ENCODE peak calls at places on chromosomes 3 and 15, in eight cellular contexts. H, V, K, Z, G, C, L and B are unnamed samples. For H3K27me3, the result is how much of the 10 kb centered on the place peaks cover.

GRCh38 chr3:123410149-123410515 is 38.8 kb downstream of the ADCY5 start:
- DNase-seq in K (no peak), H (no peak), L (no peak), V (no peak), C (no peak), G (no peak), Z (no peak), B (no peak)

GRCh38 chr3:152026033-152026556 is 152.7 kb downstream of the SUCNR1 start:
- DNase-seq in K (peak), H (no peak), Z (no peak), L (no peak), G (peak), C (no peak), V (no peak), B (no peak)

GRCh38 chr3:149276621-149277020 is 55.0 kb upstream of the CP start:
- DNase-seq in H (no peak), K (no peak), C (no peak), G (no peak), Z (no peak), V (no peak), L (no peak), B (no peak)

GRCh38 chr3:190811775-190812480 is 50.6 kb downstream of the GMNC start:
- DNase-seq in H (peak), C (peak), K (peak), G (peak), Z (no peak), L (no peak), V (no peak), B (peak)

GRCh38 chr15:69735126-69735525 is 282.5 kb downstream of the RPLP1 start:
- DNase-seq in K (no peak), V (no peak), Z (no peak), L (peak), G (no peak), C (no peak), H (no peak), B (peak)

GRCh38 chr3:186821429-186822367 is 15.4 kb upstream of the RFC4 start:
- DNase-seq in G (no peak), Z (no peak), L (no peak), V (no peak), K (peak), C (peak), H (no peak), B (peak)

GRCh38 chr3:65928110-65928509 is 110.6 kb downstream of the MAGI1 start:
- DNase-seq in Z (no peak), V (no peak), L (no peak), H (no peak), G (no peak), K (no peak), C (peak), B (no peak)

GRCh38 chr3:120177907-120178306 is 83.7 kb upstream of the GSK3B start:
- DNase-seq in V (no peak), L (no peak), K (no peak), Z (no peak), G (no peak), C (no peak), H (peak), B (peak)

GRCh38 chr15:99449514-99449913 is 116.3 kb upstream of the MEF2A start:
- DNase-seq in G (no peak), Z (no peak), C (no peak), V (no peak), L (no peak), H (no peak), K (peak), B (no peak)

GRCh38 chr3:172726370-172726769 is 15.5 kb upstream of the NCEH1 start:
- DNase-seq in G (no peak), L (no peak), H (no peak), C (no peak), K (no peak), V (no peak), Z (no peak), B (no peak)

GRCh38 chr15:72671531-72671930 is 14.5 kb downstream of the HIGD2B start:
- DNase-seq in V (no peak), H (no peak), Z (no peak), G (no peak), C (no peak), L (no peak), K (no peak), B (peak)

GRCh38 chr15:72680931-72681330 is 5.1 kb downstream of the HIGD2B start:
- DNase-seq in C (no peak), G (no peak), L (no peak), H (no peak), Z (no peak), K (no peak), V (no peak), B (no peak)

GRCh38 chr15:72682772-72683171 is 3.2 kb downstream of the HIGD2B start:
- DNase-seq in K (no peak), C (no peak), Z (no peak), H (no peak), L (no peak), G (no peak), V (no peak), B (no peak)

GRCh38 chr15:72676838-72677237 is 9.1 kb downstream of the HIGD2B start:
- DNase-seq in Z (no peak), K (no peak), L (no peak), V (no peak), C (no peak), G (no peak), H (no peak), B (no peak)
- H3K27me3 ChIP-seq in Z (under half), K (under half), L (under half), V (under half), C (under half), G (under half), H (under half), B (under half)

DNA sequence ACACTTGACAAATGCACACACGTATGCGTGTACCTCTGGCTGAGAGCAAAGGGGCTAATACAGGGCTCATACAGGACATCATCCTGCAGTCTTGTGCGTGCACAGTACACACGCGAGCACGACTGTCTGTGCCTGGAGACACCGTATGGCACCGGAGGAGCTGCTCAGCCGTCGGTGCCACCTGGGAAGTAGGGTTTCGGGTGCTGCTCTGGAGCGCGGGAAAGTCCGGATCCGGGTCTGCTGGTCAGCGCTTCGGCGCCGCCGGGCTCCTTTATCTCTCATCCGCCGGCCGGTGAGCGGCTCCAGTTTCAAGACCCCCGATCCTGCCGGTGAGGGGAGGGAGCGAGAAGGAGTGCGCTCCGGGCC is 9.3 kb downstream of the FOXL2 start:
- DNase-seq in Z (no peak), G (no peak), C (no peak), H (no peak), L (no peak), V (no peak), K (no peak), B (no peak)
- H3K27me3 ChIP-seq in Z (half or more), G (half or more), C (under half), H (half or more), L (under half), V (half or more), K (under half), B (half or more)

GRCh38 chr15:66251790-66252355 is 1.7 kb downstream of the MEGF11 start:
- DNase-seq in C (no peak), G (no peak), H (peak), V (no peak), Z (no peak), L (no peak), K (no peak), B (peak)
- H3K27me3 ChIP-seq in C (under half), G (half or more), H (under half), V (half or more), Z (half or more), L (under half), K (under half), B (half or more)

DNA sequence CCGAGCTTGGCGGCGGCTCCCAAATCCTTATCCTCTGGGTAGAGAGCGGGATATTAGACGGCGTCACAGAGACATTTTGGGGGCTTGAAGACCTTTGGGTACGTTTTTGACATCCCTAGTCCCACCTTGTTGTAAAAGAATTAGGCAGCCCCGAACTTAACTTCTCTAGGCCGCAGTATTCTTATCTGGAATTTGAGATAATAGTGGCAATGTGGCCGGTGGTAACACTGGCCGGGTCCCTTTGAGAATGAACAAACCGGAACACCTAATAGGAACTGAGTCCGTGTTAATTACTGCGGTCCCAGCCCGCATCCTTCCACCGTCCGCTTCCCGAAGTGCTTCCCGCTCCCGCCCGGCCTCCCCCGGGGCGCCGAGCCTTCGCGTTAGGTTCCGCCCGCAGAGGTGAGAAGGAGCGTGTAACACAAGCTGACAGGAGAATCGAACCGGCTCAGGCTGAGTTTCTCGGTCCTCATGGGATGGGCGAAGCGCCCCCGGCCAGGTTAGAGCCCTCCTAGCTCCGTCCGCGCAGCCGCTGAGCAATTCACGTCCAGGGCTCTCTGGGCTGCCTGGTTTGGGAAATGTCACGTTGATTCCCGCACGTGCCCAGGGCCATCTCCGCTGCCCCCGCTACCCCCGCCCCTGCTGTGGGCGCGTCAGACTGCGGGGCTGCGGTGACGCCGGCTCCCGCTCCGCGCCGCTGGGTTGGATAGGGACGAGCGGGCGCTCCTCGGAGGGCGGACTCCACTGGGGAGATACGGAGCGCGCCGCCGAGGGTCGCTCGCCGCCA is 826 bp downstream of the CLDN11 start:
- DNase-seq in V (no peak), Z (no peak), C (no peak), H (peak), L (no peak), G (no peak), K (no peak), B (peak)
- H3K27me3 ChIP-seq in V (under half), Z (under half), C (under half), H (under half), L (under half), G (under half), K (under half), B (under half)

DNA sequence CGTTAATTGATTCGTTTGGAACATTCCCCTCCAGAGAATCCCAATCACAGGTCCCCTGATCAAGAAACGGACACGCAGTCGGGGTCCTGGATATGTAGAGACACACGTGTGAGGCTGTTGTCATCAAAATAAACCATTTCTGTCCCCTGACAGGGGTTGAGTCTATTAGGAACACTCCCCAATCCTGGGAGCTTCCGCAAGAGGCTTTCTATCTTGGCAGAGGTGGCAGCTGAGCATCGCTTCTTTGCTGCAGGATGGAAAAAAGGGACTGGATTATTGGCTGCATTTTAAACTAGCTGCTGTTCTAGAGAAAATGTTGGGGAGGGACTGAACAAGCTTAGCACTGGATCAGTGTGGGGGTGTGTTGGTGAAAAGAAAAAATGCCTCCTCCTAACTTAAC is 2.5 kb upstream of the CNTN4 start:
- DNase-seq in K (no peak), V (no peak), L (no peak), G (no peak), Z (no peak), H (no peak), C (no peak), B (peak)
- H3K27me3 ChIP-seq in K (under half), V (under half), L (under half), G (under half), Z (under half), H (under half), C (under half), B (half or more)

GRCh38 chr3:117793684-117794304 is 1084.2 kb downstream of the TUSC7 start:
- DNase-seq in H (no peak), V (no peak), Z (no peak), L (no peak), K (no peak), C (no peak), G (no peak), B (no peak)
- H3K27me3 ChIP-seq in H (under half), V (under half), Z (under half), L (under half), K (under half), C (under half), G (under half), B (under half)

GRCh38 chr3:150920236-150920635 is 15.0 kb upstream of the MINDY4B start:
- DNase-seq in G (no peak), Z (no peak), V (no peak), K (no peak), L (no peak), C (no peak), H (no peak), B (no peak)
- H3K27me3 ChIP-seq in G (under half), Z (under half), V (under half), K (under half), L (under half), C (under half), H (under half), B (under half)

GRCh38 chr3:72307438-72308105 is 522.6 kb upstream of the PROK2 start:
- DNase-seq in C (no peak), L (no peak), K (no peak), V (no peak), H (no peak), G (no peak), Z (no peak), B (no peak)
- H3K27me3 ChIP-seq in C (under half), L (under half), K (under half), V (under half), H (under half), G (under half), Z (under half), B (under half)

GRCh38 chr15:68431792-68432401 is at the start of gene ITGA11:
- DNase-seq in Z (peak), K (peak), G (no peak), H (peak), L (peak), C (peak), V (peak), B (peak)
- H3K27me3 ChIP-seq in Z (under half), K (under half), G (under half), H (under half), L (under half), C (under half), V (under half), B (half or more)

DNA sequence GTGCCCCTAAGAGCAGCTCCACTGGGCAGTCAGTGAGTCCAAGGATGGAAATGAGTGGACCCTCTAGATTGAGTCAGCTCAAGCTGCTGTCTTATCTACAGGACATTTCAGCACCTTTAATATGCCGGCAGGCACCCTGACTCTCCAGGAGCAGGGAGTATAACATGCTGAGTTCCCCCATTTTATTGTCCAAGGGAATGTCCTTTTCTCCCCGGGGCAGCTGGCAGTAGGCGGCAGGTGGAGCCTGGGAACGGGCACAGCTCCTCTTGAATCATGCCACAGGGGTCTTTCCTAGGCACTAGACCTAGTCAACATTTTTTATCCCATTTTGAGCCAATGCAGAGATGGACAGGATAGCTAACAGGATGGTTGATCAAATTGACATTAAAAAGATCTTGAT is 14.8 kb downstream of the WNT7A start:
- DNase-seq in Z (no peak), K (no peak), H (no peak), C (no peak), G (no peak), V (no peak), L (no peak), B (no peak)
- H3K27me3 ChIP-seq in Z (under half), K (under half), H (under half), C (under half), G (under half), V (under half), L (under half), B (under half)